ENCODE peak calls at places on chromosomes 16 and 17, in four cellular contexts. One of them, this sample, is unnamed. For H3K4me1 and H3K27me3, the result is how much of the 10 kb centered on the place peaks cover.

GRCh38 chr17:38703742-38704644 is 1.1 kb upstream of the MLLT6 start:
- DNase-seq in endothelial cell of umbilical vein: peak
- DNase-seq in endodermal cell: peak
- DNase-seq in ovary: peak
- DNase-seq in this sample: peak

GRCh38 chr16:67149276-67150057 is 1.3 kb downstream of the B3GNT9 start:
- DNase-seq in endothelial cell of umbilical vein: no peak
- DNase-seq in endodermal cell: no peak
- DNase-seq in ovary: peak
- DNase-seq in this sample: no peak

GRCh38 chr17:61399131-61400057 is at the start of gene TBX2:
- DNase-seq in endothelial cell of umbilical vein: no peak
- DNase-seq in ovary: peak
- DNase-seq in endodermal cell: peak
- DNase-seq in this sample: no peak

GRCh38 chr17:28612936-28613872 is 781 bp downstream of the RSKR start:
- DNase-seq in ovary: no peak
- DNase-seq in endothelial cell of umbilical vein: peak
- DNase-seq in endodermal cell: peak
- DNase-seq in this sample: peak

GRCh38 chr17:21275579-21276339 is 8.8 kb upstream of the MAP2K3 start:
- DNase-seq in endodermal cell: peak
- DNase-seq in endothelial cell of umbilical vein: peak
- DNase-seq in ovary: peak
- DNase-seq in this sample: peak

GRCh38 chr17:4721203-4722135 is 9.8 kb upstream of the MED11 start:
- DNase-seq in ovary: no peak
- DNase-seq in endodermal cell: peak
- DNase-seq in endothelial cell of umbilical vein: peak
- DNase-seq in this sample: peak

GRCh38 chr16:10888320-10888937 is 11.4 kb downstream of the CIITA start:
- DNase-seq in ovary: no peak
- DNase-seq in endodermal cell: no peak
- DNase-seq in endothelial cell of umbilical vein: no peak
- DNase-seq in this sample: no peak

GRCh38 chr17:78360371-78361226 is 722 bp upstream of the SOCS3 start:
- DNase-seq in ovary: peak
- DNase-seq in endodermal cell: peak
- DNase-seq in endothelial cell of umbilical vein: peak
- DNase-seq in this sample: peak

GRCh38 chr17:52024296-52024870 is 134.1 kb downstream of the CA10 start:
- DNase-seq in endodermal cell: no peak
- DNase-seq in endothelial cell of umbilical vein: no peak
- DNase-seq in ovary: peak
- DNase-seq in this sample: no peak

GRCh38 chr17:77944390-77945222 is 13.9 kb upstream of the TNRC6C start:
- DNase-seq in endodermal cell: no peak
- DNase-seq in endothelial cell of umbilical vein: no peak
- DNase-seq in ovary: no peak
- DNase-seq in this sample: no peak

GRCh38 chr16:82963653-82964052 is 336.9 kb downstream of the CDH13 start:
- DNase-seq in endothelial cell of umbilical vein: no peak
- DNase-seq in ovary: no peak
- DNase-seq in endodermal cell: no peak
- DNase-seq in this sample: no peak

GRCh38 chr17:20955437-20956323 is 87.1 kb downstream of the USP22 start:
- DNase-seq in ovary: peak
- DNase-seq in endothelial cell of umbilical vein: peak
- DNase-seq in endodermal cell: peak
- DNase-seq in this sample: no peak

GRCh38 chr17:21299981-21300600 is 15.6 kb downstream of the MAP2K3 start:
- DNase-seq in endodermal cell: no peak
- DNase-seq in endothelial cell of umbilical vein: no peak
- DNase-seq in ovary: no peak
- DNase-seq in this sample: no peak

GRCh38 chr16:46894011-46894672 is 10.0 kb downstream of the GPT2 start:
- DNase-seq in ovary: no peak
- DNase-seq in endothelial cell of umbilical vein: no peak
- DNase-seq in endodermal cell: no peak
- DNase-seq in this sample: peak

GRCh38 chr17:34579017-34579946 is at the start of gene TMEM132E:
- DNase-seq in endothelial cell of umbilical vein: peak
- DNase-seq in ovary: peak
- DNase-seq in endodermal cell: peak
- DNase-seq in this sample: peak

GRCh38 chr16:63530208-63530607 is 1494.0 kb upstream of the CDH8 start:
- DNase-seq in endothelial cell of umbilical vein: no peak
- DNase-seq in endodermal cell: no peak
- DNase-seq in ovary: no peak
- DNase-seq in this sample: no peak

GRCh38 chr17:80724723-80725388 is 180.2 kb downstream of the RPTOR start:
- DNase-seq in endothelial cell of umbilical vein: no peak
- DNase-seq in ovary: peak
- DNase-seq in endodermal cell: no peak
- DNase-seq in this sample: no peak

GRCh38 chr17:31653710-31654109 is 205.3 kb downstream of the COPRS start:
- DNase-seq in endothelial cell of umbilical vein: peak
- DNase-seq in ovary: no peak
- DNase-seq in endodermal cell: no peak
- DNase-seq in this sample: no peak

GRCh38 chr17:7204828-7205461 is 14.7 kb downstream of the DLG4 start:
- DNase-seq in ovary: peak
- DNase-seq in endothelial cell of umbilical vein: peak
- DNase-seq in endodermal cell: peak
- DNase-seq in this sample: peak

GRCh38 chr16:88454315-88455057 is 1.4 kb downstream of the ZFPM1 start:
- DNase-seq in endothelial cell of umbilical vein: peak
- DNase-seq in ovary: peak
- DNase-seq in endodermal cell: peak
- DNase-seq in this sample: peak

GRCh38 chr16:64012166-64012565 is 1109.7 kb downstream of the CDH11 start:
- DNase-seq in endothelial cell of umbilical vein: no peak
- DNase-seq in endodermal cell: no peak
- DNase-seq in ovary: no peak
- DNase-seq in this sample: no peak

GRCh38 chr17:2710804-2711607 is 558 bp downstream of the CLUH start:
- DNase-seq in endothelial cell of umbilical vein: peak
- DNase-seq in ovary: peak
- DNase-seq in endodermal cell: peak
- DNase-seq in this sample: peak

GRCh38 chr17:77602883-77603640 is 355.4 kb upstream of the TNRC6C start:
- DNase-seq in endodermal cell: no peak
- DNase-seq in endothelial cell of umbilical vein: no peak
- DNase-seq in ovary: no peak
- DNase-seq in this sample: no peak

GRCh38 chr16:31099860-31100638 is 5.5 kb upstream of the VKORC1 start:
- DNase-seq in ovary: no peak
- DNase-seq in endothelial cell of umbilical vein: peak
- DNase-seq in endodermal cell: no peak
- DNase-seq in this sample: no peak

GRCh38 chr16:85119333-85120005 is 7.2 kb upstream of the CIBAR2 start:
- DNase-seq in endothelial cell of umbilical vein: no peak
- DNase-seq in endodermal cell: no peak
- DNase-seq in ovary: no peak
- DNase-seq in this sample: no peak

GRCh38 chr17:50113624-50114320 is 16.2 kb downstream of the SAMD14 start:
- DNase-seq in ovary: peak
- DNase-seq in endodermal cell: no peak
- DNase-seq in endothelial cell of umbilical vein: no peak
- DNase-seq in this sample: no peak
- TF ChIP-seq CTCF in ovary: no peak
- TF ChIP-seq CTCF in endodermal cell: no peak
- TF ChIP-seq CTCF in endothelial cell of umbilical vein: no peak
- TF ChIP-seq CTCF in this sample: no peak

DNA sequence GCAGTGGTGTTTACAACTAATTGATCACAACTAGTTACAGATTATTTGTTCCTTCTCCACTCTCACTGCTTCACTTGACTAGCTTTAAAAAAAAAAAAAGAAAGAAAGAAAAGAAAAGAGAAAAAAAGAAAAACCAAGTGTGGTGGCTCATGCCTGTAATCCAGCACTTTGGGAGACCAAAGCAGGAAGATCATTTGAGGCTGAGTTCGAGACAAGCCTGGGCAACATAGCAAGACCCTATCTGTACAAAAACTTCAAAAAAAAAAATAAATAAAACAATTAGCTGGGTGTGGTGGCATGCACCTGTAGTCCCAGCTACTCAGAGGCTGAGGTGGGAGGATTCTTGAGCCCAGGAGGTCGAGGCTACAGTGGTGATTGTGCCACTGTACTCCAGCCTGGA is 4.2 kb downstream of the SNTB2 start:
- DNase-seq in ovary: no peak
- DNase-seq in endodermal cell: no peak
- DNase-seq in endothelial cell of umbilical vein: no peak
- DNase-seq in this sample: no peak
- H3K4me1 ChIP-seq in ovary: under half
- H3K4me1 ChIP-seq in endodermal cell: under half
- H3K4me1 ChIP-seq in endothelial cell of umbilical vein: under half
- H3K4me1 ChIP-seq in this sample: under half

GRCh38 chr17:79650283-79650682 is 39.4 kb upstream of the RBFOX3 start:
- DNase-seq in endothelial cell of umbilical vein: no peak
- DNase-seq in endodermal cell: peak
- DNase-seq in ovary: no peak
- DNase-seq in this sample: no peak
- H3K27me3 ChIP-seq in endothelial cell of umbilical vein: under half
- H3K27me3 ChIP-seq in endodermal cell: under half
- H3K27me3 ChIP-seq in ovary: under half
- H3K27me3 ChIP-seq in this sample: under half

DNA sequence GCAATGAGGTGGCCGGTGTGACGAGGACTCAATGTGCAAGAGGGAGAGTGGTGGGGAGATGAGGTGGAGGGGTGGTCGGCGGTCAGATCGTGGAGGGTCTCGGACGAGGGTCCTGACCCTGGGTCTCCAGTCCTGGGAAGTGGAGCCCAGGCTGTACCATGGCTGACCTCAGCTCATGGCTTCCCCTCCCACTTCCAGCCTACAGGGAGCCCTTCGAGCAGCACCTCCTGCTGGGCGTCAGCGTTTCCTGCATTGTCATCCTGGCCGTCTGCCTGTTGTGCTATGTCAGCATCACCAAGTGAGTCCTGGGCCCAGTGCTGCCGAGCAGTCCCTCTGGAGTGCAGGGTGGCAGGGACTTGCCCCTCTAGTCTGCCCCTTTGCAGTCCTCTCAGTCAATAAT is 41.8 kb downstream of the IL4R start:
- DNase-seq in ovary: no peak
- DNase-seq in endothelial cell of umbilical vein: peak
- DNase-seq in endodermal cell: peak
- DNase-seq in this sample: no peak
- TF ChIP-seq CTCF in ovary: no peak
- TF ChIP-seq CTCF in endothelial cell of umbilical vein: peak
- TF ChIP-seq CTCF in endodermal cell: peak
- TF ChIP-seq CTCF in this sample: no peak

GRCh38 chr17:57419940-57420522 is 163.7 kb downstream of the MSI2 start:
- DNase-seq in ovary: no peak
- DNase-seq in endodermal cell: no peak
- DNase-seq in endothelial cell of umbilical vein: no peak
- DNase-seq in this sample: no peak
- H3K4me1 ChIP-seq in ovary: under half
- H3K4me1 ChIP-seq in endodermal cell: under half
- H3K4me1 ChIP-seq in endothelial cell of umbilical vein: under half
- H3K4me1 ChIP-seq in this sample: under half

DNA sequence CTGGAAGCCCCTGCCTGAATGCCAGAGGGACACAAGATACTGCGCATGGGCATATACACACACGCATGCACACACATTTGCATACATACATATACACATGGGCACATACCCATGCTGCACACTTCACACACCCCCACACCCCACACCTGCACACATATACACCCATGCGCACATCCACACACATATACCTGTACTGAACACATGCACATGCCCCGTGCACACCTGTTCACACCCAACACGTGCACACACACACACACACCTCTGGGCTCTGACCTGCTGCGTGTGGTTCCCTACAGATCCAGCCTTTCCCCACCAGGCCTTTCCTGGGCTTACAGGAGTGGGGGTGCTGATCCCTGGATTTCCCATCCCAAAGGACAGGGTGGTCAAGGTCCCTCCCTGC is 6.3 kb downstream of the SPPL2C start:
- DNase-seq in endodermal cell: no peak
- DNase-seq in endothelial cell of umbilical vein: no peak
- DNase-seq in ovary: no peak
- DNase-seq in this sample: no peak
- H3K27me3 ChIP-seq in endodermal cell: under half
- H3K27me3 ChIP-seq in endothelial cell of umbilical vein: under half
- H3K27me3 ChIP-seq in ovary: under half
- H3K27me3 ChIP-seq in this sample: under half